ENCODE peak calls at places on chromosomes 7 and 10, in four cellular contexts. E is GM12878, B is H1, J is HepG2. N is an unnamed sample. For H3K36me3, the result is how much of the 10 kb centered on the place peaks cover.

GRCh38 chr7:577971-578370 is 58.3 kb upstream of the PDGFA start:
- DNase-seq in B (no peak), E (no peak), J (no peak), N (no peak)

GRCh38 chr7:123275036-123275753 is 75.4 kb upstream of the SLC13A1 start:
- DNase-seq in B (no peak), J (no peak), E (no peak), N (no peak)

GRCh38 chr10:57864789-57865676 is 402.7 kb downstream of the IPMK start:
- DNase-seq in J (peak), E (no peak), B (no peak), N (no peak)

GRCh38 chr7:47210283-47210854 is 371.5 kb downstream of the TNS3 start:
- DNase-seq in J (no peak), B (no peak), E (no peak), N (no peak)

GRCh38 chr7:553637-554111 is 34.0 kb upstream of the PDGFA start:
- DNase-seq in B (no peak), E (no peak), J (peak), N (no peak)

GRCh38 chr10:122530177-122530576 is 30.4 kb upstream of the DMBT1 start:
- DNase-seq in J (no peak), B (no peak), E (no peak), N (no peak)

GRCh38 chr7:100827330-100828226 is at the start of gene EPHB4:
- DNase-seq in J (peak), B (no peak), E (no peak), N (peak)

GRCh38 chr7:45601816-45602540 is 27.8 kb downstream of the ADCY1 start:
- DNase-seq in J (no peak), B (no peak), E (no peak), N (no peak)

GRCh38 chr7:92691578-92691977 is 101.4 kb upstream of the FAM133B start:
- DNase-seq in E (peak), J (peak), B (no peak), N (peak)

GRCh38 chr7:51376420-51377092 is 59.9 kb upstream of the COBL start:
- DNase-seq in E (no peak), B (no peak), J (no peak), N (no peak)

GRCh38 chr7:120729300-120729699 is 128.6 kb downstream of the TSPAN12 start:
- DNase-seq in B (no peak), J (no peak), E (no peak), N (no peak)

GRCh38 chr7:50659329-50659965 is 94.2 kb upstream of the DDC start:
- DNase-seq in J (no peak), B (no peak), E (no peak), N (no peak)

GRCh38 chr10:80260295-80261243 is 28.9 kb downstream of the MAT1A start:
- DNase-seq in B (no peak), J (peak), E (no peak), N (no peak)

GRCh38 chr10:108378779-108379178 is 1214.3 kb upstream of the SORCS1 start:
- DNase-seq in B (no peak), E (no peak), J (no peak), N (no peak)

GRCh38 chr10:97274828-97275227 is 17.6 kb downstream of the ARHGAP19 start:
- DNase-seq in J (no peak), B (no peak), E (no peak), N (no peak)

GRCh38 chr7:86644282-86645173 is 819 bp downstream of the GRM3 start:
- DNase-seq in E (no peak), J (no peak), B (no peak), N (no peak)

GRCh38 chr10:25078659-25079429 is 62.4 kb downstream of the THNSL1 start:
- DNase-seq in E (no peak), J (peak), B (no peak), N (no peak)

GRCh38 chr7:22302951-22303423 is 54.0 kb downstream of the RAPGEF5 start:
- DNase-seq in E (no peak), B (no peak), J (no peak), N (no peak)

GRCh38 chr10:93876391-93876790 is 17.4 kb upstream of the SLC35G1 start:
- DNase-seq in E (no peak), J (no peak), B (no peak), N (no peak)

GRCh38 chr7:90191648-90192047 is 19.9 kb upstream of the STEAP2 start:
- DNase-seq in B (no peak), J (no peak), E (no peak), N (no peak)

GRCh38 chr7:129875745-129876411 is 76.9 kb downstream of the UBE2H start:
- DNase-seq in E (no peak), B (no peak), J (no peak), N (no peak)

GRCh38 chr10:89438525-89438924 is 24.2 kb downstream of the IFIT5 start:
- DNase-seq in J (no peak), E (no peak), B (no peak), N (no peak)

GRCh38 chr7:44124822-44125202 is 1.5 kb upstream of the POLD2 start:
- DNase-seq in E (no peak), B (no peak), J (no peak), N (no peak)

GRCh38 chr10:1420663-1421362 is 316.5 kb downstream of the ADARB2 start:
- DNase-seq in J (peak), B (peak), E (no peak), N (peak)
- TF ChIP-seq YY1 in J (no peak), B (no peak), E (no peak), N (no peak)

GRCh38 chr10:92112462-92112861 is 178.4 kb downstream of the CPEB3 start:
- DNase-seq in J (no peak), B (no peak), E (no peak), N (no peak)

GRCh38 chr10:92108120-92108519 is 182.8 kb downstream of the CPEB3 start:
- DNase-seq in E (no peak), J (no peak), B (no peak), N (no peak)

GRCh38 chr10:92111336-92111939 is 179.4 kb downstream of the CPEB3 start:
- DNase-seq in E (no peak), J (peak), B (no peak), N (no peak)

GRCh38 chr10:92108747-92109146 is 182.1 kb downstream of the CPEB3 start:
- DNase-seq in B (no peak), E (no peak), J (no peak), N (no peak)

DNA sequence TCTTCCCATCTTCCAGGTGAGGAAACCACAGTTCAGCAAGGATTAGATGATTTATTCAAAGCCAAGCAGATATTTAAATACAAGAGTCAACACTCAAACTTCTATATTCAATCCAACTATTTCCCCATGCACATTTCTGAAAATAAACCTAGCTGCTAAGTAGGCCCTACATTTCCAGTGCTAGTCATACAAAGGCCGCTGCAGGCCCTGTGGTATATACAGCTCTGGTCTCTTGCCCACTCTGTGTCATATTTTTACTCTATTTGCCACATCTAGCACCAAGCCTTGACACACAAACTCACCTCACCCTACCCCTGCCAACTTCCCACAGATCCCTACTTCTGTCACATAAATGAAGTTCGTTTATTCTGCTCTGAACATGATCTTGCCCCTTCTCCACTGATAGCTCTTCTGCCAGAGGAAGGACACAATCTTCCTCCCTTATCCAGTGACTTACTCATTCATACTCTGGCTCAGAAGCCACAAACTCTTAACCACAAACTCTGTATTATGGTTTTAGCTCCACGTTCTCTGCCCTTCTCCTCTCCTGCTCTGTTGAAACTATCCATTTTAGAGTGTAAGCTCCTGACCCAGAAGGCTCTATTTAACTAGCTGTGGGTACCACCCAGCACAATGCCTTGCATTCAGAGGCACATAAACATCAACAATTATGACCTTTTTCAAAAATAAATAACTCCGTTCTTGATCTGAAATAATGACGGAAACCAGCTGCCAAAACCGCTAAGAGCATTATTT is 180.7 kb downstream of the CPEB3 start:
- DNase-seq in J (no peak), E (no peak), B (no peak), N (no peak)
- H3K36me3 ChIP-seq in J (under half), E (under half), B (under half), N (under half)

GRCh38 chr10:76632158-76633051 is 1005.2 kb downstream of the KCNMA1 start:
- DNase-seq in J (no peak), E (no peak), B (no peak), N (no peak)
- TF ChIP-seq SUZ12 in J (no peak), E (no peak), B (no peak), N (no peak)

DNA sequence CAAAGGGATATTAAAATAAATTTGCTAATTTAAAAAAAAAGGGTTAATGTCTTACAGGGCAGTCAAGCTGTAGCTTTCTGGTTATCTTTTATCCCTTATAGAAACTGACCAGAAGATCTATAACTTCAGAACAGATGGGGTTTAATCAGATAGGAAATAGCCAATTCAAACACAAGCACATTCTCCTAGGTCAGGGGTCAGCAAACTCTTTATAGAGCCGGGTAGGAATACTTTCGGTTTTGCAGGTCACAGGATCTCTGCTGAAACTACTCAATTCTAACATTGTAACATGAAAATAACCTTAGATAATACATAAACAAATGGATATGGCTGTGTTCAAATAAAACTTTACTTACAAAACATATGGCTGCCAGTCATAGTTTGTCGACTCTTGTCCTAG is 479.8 kb downstream of the ADRA2A start:
- DNase-seq in J (peak), B (no peak), E (no peak), N (no peak)
- TF ChIP-seq YY1 in J (no peak), B (no peak), E (no peak), N (no peak)

GRCh38 chr10:55223352-55223751 is 422.3 kb upstream of the PCDH15 start:
- DNase-seq in B (no peak), J (no peak), E (no peak), N (no peak)
- H3K36me3 ChIP-seq in B (under half), J (under half), E (under half), N (under half)

GRCh38 chr10:103204353-103205255 is 11.5 kb upstream of the NT5C2 start:
- DNase-seq in E (no peak), J (peak), B (peak), N (peak)
- TF ChIP-seq SUZ12 in E (no peak), J (no peak), B (no peak), N (no peak)

GRCh38 chr7:102281785-102282184 is 4.9 kb upstream of the SH2B2 start:
- DNase-seq in J (no peak), E (no peak), B (no peak), N (no peak)
- TF ChIP-seq YY1 in J (no peak), E (no peak), B (no peak), N (no peak)

DNA sequence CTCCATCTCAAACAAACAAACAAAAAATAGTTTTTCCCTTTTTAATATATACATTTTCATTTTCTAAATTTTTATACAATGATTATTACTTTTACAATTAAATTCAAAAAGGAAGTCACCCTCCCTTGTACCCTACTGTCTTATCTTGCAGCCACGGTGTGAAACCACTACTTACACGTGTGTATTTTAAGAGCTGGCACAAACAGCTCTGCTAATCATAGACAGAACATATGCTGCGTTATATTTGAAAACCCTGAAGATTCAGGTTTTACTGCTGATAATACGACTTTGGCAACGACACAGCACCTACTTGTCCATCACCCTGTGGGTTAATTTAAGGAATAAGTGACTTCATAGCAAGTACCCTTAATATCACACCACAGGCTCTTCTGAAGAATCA is 991 bp downstream of the ANKRD61 start:
- DNase-seq in B (no peak), E (no peak), J (no peak), N (no peak)
- H3K36me3 ChIP-seq in B (under half), E (under half), J (half or more), N (half or more)

GRCh38 chr7:8176370-8177081 is 85.4 kb downstream of the ICA1 start:
- DNase-seq in E (peak), J (no peak), B (no peak), N (no peak)
- TF ChIP-seq SUZ12 in E (no peak), J (no peak), B (no peak), N (no peak)

GRCh38 chr10:116784035-116784434 is 41.7 kb upstream of the HSPA12A start:
- DNase-seq in B (no peak), J (no peak), E (no peak), N (no peak)

GRCh38 chr10:116784651-116785050 is 42.3 kb upstream of the HSPA12A start:
- DNase-seq in J (no peak), B (no peak), E (no peak), N (no peak)

GRCh38 chr10:116785282-116785681 is 42.9 kb upstream of the HSPA12A start:
- DNase-seq in J (no peak), E (no peak), B (no peak), N (no peak)

GRCh38 chr10:116787018-116787674 is 44.8 kb upstream of the HSPA12A start:
- DNase-seq in E (no peak), J (no peak), B (no peak), N (no peak)

GRCh38 chr10:116785867-116786266 is 43.5 kb upstream of the HSPA12A start:
- DNase-seq in J (no peak), E (no peak), B (no peak), N (no peak)
- TF ChIP-seq YY1 in J (no peak), E (no peak), B (no peak), N (no peak)